ENCODE peak calls at places on chromosome 7, in ten cellular contexts. One of them, this sample, is unnamed.

GRCh38 chr7:7183833-7184463 is 1.6 kb downstream of the C1GALT1 start:
- DNase-seq in GM12865: no peak
- DNase-seq in dorsolateral prefrontal cortex: no peak
- DNase-seq in body of pancreas: no peak
- DNase-seq in AG04449: no peak
- DNase-seq in kidney: no peak
- DNase-seq in mammary epithelial cell: peak; percentile 33
- DNase-seq in fibroblast of mammary gland: no peak
- DNase-seq in GM23248: peak; percentile 57
- DNase-seq in endothelial cell of umbilical vein: peak; percentile 54
- DNase-seq in this sample: no peak

GRCh38 chr7:27204851-27205322 is 5.0 kb upstream of the HOXA13 start:
- DNase-seq in GM23248: peak; percentile 64
- DNase-seq in dorsolateral prefrontal cortex: no peak
- DNase-seq in kidney: no peak
- DNase-seq in endothelial cell of umbilical vein: no peak
- DNase-seq in GM12865: no peak
- DNase-seq in AG04449: no peak
- DNase-seq in body of pancreas: no peak
- DNase-seq in mammary epithelial cell: no peak
- DNase-seq in fibroblast of mammary gland: peak; percentile 25
- DNase-seq in this sample: no peak

GRCh38 chr7:121406866-121407439 is 10.8 kb upstream of the FAM3C start:
- DNase-seq in fibroblast of mammary gland: no peak
- DNase-seq in AG04449: no peak
- DNase-seq in mammary epithelial cell: no peak
- DNase-seq in endothelial cell of umbilical vein: no peak
- DNase-seq in kidney: no peak
- DNase-seq in GM12865: no peak
- DNase-seq in GM23248: no peak
- DNase-seq in body of pancreas: no peak
- DNase-seq in dorsolateral prefrontal cortex: no peak
- DNase-seq in this sample: no peak

GRCh38 chr7:82319674-82320118 is 123.9 kb downstream of the CACNA2D1 start:
- DNase-seq in endothelial cell of umbilical vein: peak; percentile 62
- DNase-seq in GM12865: no peak
- DNase-seq in dorsolateral prefrontal cortex: peak; percentile 88
- DNase-seq in fibroblast of mammary gland: peak; percentile 91
- DNase-seq in GM23248: peak; percentile 87
- DNase-seq in AG04449: no peak
- DNase-seq in kidney: peak; percentile 78
- DNase-seq in mammary epithelial cell: peak; percentile 11
- DNase-seq in body of pancreas: peak; percentile 72
- DNase-seq in this sample: peak; percentile 90

GRCh38 chr7:147411011-147411614 is 1179.5 kb upstream of the C7orf33 start:
- DNase-seq in dorsolateral prefrontal cortex: no peak
- DNase-seq in GM12865: no peak
- DNase-seq in AG04449: no peak
- DNase-seq in kidney: no peak
- DNase-seq in endothelial cell of umbilical vein: no peak
- DNase-seq in body of pancreas: no peak
- DNase-seq in GM23248: no peak
- DNase-seq in fibroblast of mammary gland: no peak
- DNase-seq in mammary epithelial cell: no peak
- DNase-seq in this sample: no peak

GRCh38 chr7:76358053-76358477 is 726 bp downstream of the YWHAG start:
- DNase-seq in AG04449: no peak
- DNase-seq in fibroblast of mammary gland: no peak
- DNase-seq in GM23248: peak; percentile 72
- DNase-seq in kidney: peak; percentile 90
- DNase-seq in mammary epithelial cell: peak; percentile 33
- DNase-seq in GM12865: peak; percentile 57
- DNase-seq in body of pancreas: peak; percentile 68
- DNase-seq in dorsolateral prefrontal cortex: peak; percentile 42
- DNase-seq in endothelial cell of umbilical vein: peak; percentile 65
- DNase-seq in this sample: peak; percentile 80

GRCh38 chr7:133484135-133484534 is 231.3 kb downstream of the EXOC4 start:
- DNase-seq in dorsolateral prefrontal cortex: no peak
- DNase-seq in body of pancreas: no peak
- DNase-seq in AG04449: no peak
- DNase-seq in mammary epithelial cell: peak; percentile 70
- DNase-seq in kidney: no peak
- DNase-seq in endothelial cell of umbilical vein: no peak
- DNase-seq in GM12865: no peak
- DNase-seq in GM23248: no peak
- DNase-seq in fibroblast of mammary gland: no peak
- DNase-seq in this sample: no peak

GRCh38 chr7:28479507-28479947 is 67.2 kb downstream of the CREB5 start:
- DNase-seq in body of pancreas: no peak
- DNase-seq in mammary epithelial cell: no peak
- DNase-seq in GM23248: no peak
- DNase-seq in fibroblast of mammary gland: no peak
- DNase-seq in AG04449: no peak
- DNase-seq in dorsolateral prefrontal cortex: no peak
- DNase-seq in endothelial cell of umbilical vein: no peak
- DNase-seq in kidney: no peak
- DNase-seq in GM12865: peak; percentile 96
- DNase-seq in this sample: no peak

GRCh38 chr7:96067321-96067720 is 254.6 kb downstream of the SLC25A13 start:
- DNase-seq in fibroblast of mammary gland: no peak
- DNase-seq in endothelial cell of umbilical vein: no peak
- DNase-seq in dorsolateral prefrontal cortex: no peak
- DNase-seq in kidney: no peak
- DNase-seq in mammary epithelial cell: peak; percentile 32
- DNase-seq in AG04449: no peak
- DNase-seq in GM12865: no peak
- DNase-seq in body of pancreas: no peak
- DNase-seq in GM23248: no peak
- DNase-seq in this sample: no peak

DNA sequence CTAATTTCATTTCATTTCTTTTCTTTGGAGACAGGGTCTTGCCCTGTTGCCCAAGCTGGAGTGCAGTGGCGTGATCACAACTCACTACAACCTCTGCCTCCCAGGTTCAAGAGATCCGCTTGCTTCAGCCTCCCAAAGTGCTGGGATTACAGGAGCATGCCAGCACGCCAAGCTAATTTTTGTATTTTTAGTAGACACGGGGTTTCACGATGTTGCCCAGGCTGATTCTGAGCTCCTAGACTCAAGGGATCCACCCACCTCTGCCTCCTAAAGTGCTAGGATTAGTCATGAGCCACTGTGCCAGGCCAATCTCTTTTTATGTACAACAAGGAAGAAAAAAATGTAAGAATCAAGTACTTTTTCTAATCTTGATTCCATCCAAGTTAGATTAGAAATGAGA is 10.7 kb upstream of the KMT2E start:
- DNase-seq in endothelial cell of umbilical vein: peak; percentile 66
- DNase-seq in body of pancreas: peak; percentile 54
- DNase-seq in kidney: no peak
- DNase-seq in fibroblast of mammary gland: peak; percentile 89
- DNase-seq in dorsolateral prefrontal cortex: no peak
- DNase-seq in AG04449: no peak
- DNase-seq in GM12865: no peak
- DNase-seq in mammary epithelial cell: peak; percentile 76
- DNase-seq in GM23248: peak; percentile 98
- DNase-seq in this sample: no peak
- H3K4me3 ChIP-seq in endothelial cell of umbilical vein: no peak overlapping the region
- H3K4me3 ChIP-seq in body of pancreas: no peak overlapping the region
- H3K4me3 ChIP-seq in kidney: no peak overlapping the region
- H3K4me3 ChIP-seq in fibroblast of mammary gland: peak overlapping the region; percentile 10
- H3K4me3 ChIP-seq in dorsolateral prefrontal cortex: no peak overlapping the region
- H3K4me3 ChIP-seq in AG04449: peak overlapping the region; percentile 15
- H3K4me3 ChIP-seq in GM12865: no peak overlapping the region
- H3K4me3 ChIP-seq in mammary epithelial cell: peak overlapping the region; percentile 9
- H3K4me3 ChIP-seq in GM23248: peak overlapping the region; percentile 62
- H3K4me3 ChIP-seq in this sample: no peak overlapping the region

GRCh38 chr7:41576176-41576575 is 126.7 kb downstream of the INHBA start:
- DNase-seq in dorsolateral prefrontal cortex: no peak
- DNase-seq in fibroblast of mammary gland: peak; percentile 5
- DNase-seq in endothelial cell of umbilical vein: peak; percentile 80
- DNase-seq in body of pancreas: no peak
- DNase-seq in mammary epithelial cell: no peak
- DNase-seq in GM23248: peak; percentile 31
- DNase-seq in AG04449: no peak
- DNase-seq in kidney: no peak
- DNase-seq in GM12865: no peak
- DNase-seq in this sample: no peak

GRCh38 chr7:41570766-41571165 is 132.1 kb downstream of the INHBA start:
- DNase-seq in GM23248: no peak
- DNase-seq in GM12865: no peak
- DNase-seq in dorsolateral prefrontal cortex: no peak
- DNase-seq in kidney: no peak
- DNase-seq in fibroblast of mammary gland: no peak
- DNase-seq in mammary epithelial cell: no peak
- DNase-seq in body of pancreas: no peak
- DNase-seq in AG04449: no peak
- DNase-seq in endothelial cell of umbilical vein: no peak
- DNase-seq in this sample: no peak

GRCh38 chr7:41574377-41574776 is 128.5 kb downstream of the INHBA start:
- DNase-seq in mammary epithelial cell: peak; percentile 20
- DNase-seq in endothelial cell of umbilical vein: peak; percentile 87
- DNase-seq in kidney: no peak
- DNase-seq in GM12865: no peak
- DNase-seq in AG04449: peak; percentile 51
- DNase-seq in GM23248: peak; percentile 63
- DNase-seq in dorsolateral prefrontal cortex: no peak
- DNase-seq in fibroblast of mammary gland: peak; percentile 17
- DNase-seq in body of pancreas: no peak
- DNase-seq in this sample: no peak

GRCh38 chr7:41573017-41573416 is 129.9 kb downstream of the INHBA start:
- DNase-seq in dorsolateral prefrontal cortex: no peak
- DNase-seq in kidney: no peak
- DNase-seq in body of pancreas: no peak
- DNase-seq in endothelial cell of umbilical vein: peak; percentile 84
- DNase-seq in AG04449: no peak
- DNase-seq in mammary epithelial cell: peak; percentile 76
- DNase-seq in GM23248: peak; percentile 49
- DNase-seq in GM12865: no peak
- DNase-seq in fibroblast of mammary gland: peak; percentile 36
- DNase-seq in this sample: no peak

GRCh38 chr7:41573881-41574280 is 129.0 kb downstream of the INHBA start:
- DNase-seq in GM12865: no peak
- DNase-seq in AG04449: no peak
- DNase-seq in mammary epithelial cell: no peak
- DNase-seq in dorsolateral prefrontal cortex: no peak
- DNase-seq in endothelial cell of umbilical vein: peak; percentile 90
- DNase-seq in kidney: no peak
- DNase-seq in fibroblast of mammary gland: no peak
- DNase-seq in body of pancreas: no peak
- DNase-seq in GM23248: no peak
- DNase-seq in this sample: no peak
- H3K4me3 ChIP-seq in GM12865: no peak overlapping the region
- H3K4me3 ChIP-seq in AG04449: no peak overlapping the region
- H3K4me3 ChIP-seq in mammary epithelial cell: no peak overlapping the region
- H3K4me3 ChIP-seq in dorsolateral prefrontal cortex: no peak overlapping the region
- H3K4me3 ChIP-seq in endothelial cell of umbilical vein: peak overlapping the region; percentile 23
- H3K4me3 ChIP-seq in kidney: no peak overlapping the region
- H3K4me3 ChIP-seq in fibroblast of mammary gland: no peak overlapping the region
- H3K4me3 ChIP-seq in body of pancreas: no peak overlapping the region
- H3K4me3 ChIP-seq in GM23248: no peak overlapping the region
- H3K4me3 ChIP-seq in this sample: no peak overlapping the region

GRCh38 chr7:155919400-155920067 is 107.3 kb upstream of the SHH start:
- DNase-seq in endothelial cell of umbilical vein: no peak
- DNase-seq in AG04449: no peak
- DNase-seq in kidney: no peak
- DNase-seq in mammary epithelial cell: no peak
- DNase-seq in body of pancreas: no peak
- DNase-seq in dorsolateral prefrontal cortex: no peak
- DNase-seq in fibroblast of mammary gland: no peak
- DNase-seq in GM23248: no peak
- DNase-seq in GM12865: no peak
- DNase-seq in this sample: no peak

GRCh38 chr7:155920068-155920461 is 107.8 kb upstream of the SHH start:
- DNase-seq in fibroblast of mammary gland: no peak
- DNase-seq in kidney: peak; percentile 56
- DNase-seq in AG04449: no peak
- DNase-seq in dorsolateral prefrontal cortex: no peak
- DNase-seq in body of pancreas: no peak
- DNase-seq in endothelial cell of umbilical vein: no peak
- DNase-seq in GM23248: no peak
- DNase-seq in mammary epithelial cell: no peak
- DNase-seq in GM12865: no peak
- DNase-seq in this sample: no peak

GRCh38 chr7:155918720-155919399 is 106.6 kb upstream of the SHH start:
- DNase-seq in dorsolateral prefrontal cortex: no peak
- DNase-seq in body of pancreas: peak; percentile 80
- DNase-seq in mammary epithelial cell: peak; percentile 84
- DNase-seq in GM23248: peak; percentile 17
- DNase-seq in endothelial cell of umbilical vein: peak; percentile 48
- DNase-seq in GM12865: no peak
- DNase-seq in kidney: peak; percentile 94
- DNase-seq in AG04449: peak; percentile 19
- DNase-seq in fibroblast of mammary gland: peak; percentile 73
- DNase-seq in this sample: peak; percentile 42

GRCh38 chr7:155916926-155917655 is 104.8 kb upstream of the SHH start:
- DNase-seq in kidney: peak; percentile 36
- DNase-seq in dorsolateral prefrontal cortex: no peak
- DNase-seq in GM23248: no peak
- DNase-seq in GM12865: no peak
- DNase-seq in mammary epithelial cell: no peak
- DNase-seq in endothelial cell of umbilical vein: no peak
- DNase-seq in body of pancreas: no peak
- DNase-seq in AG04449: no peak
- DNase-seq in fibroblast of mammary gland: peak; percentile 1
- DNase-seq in this sample: no peak

DNA sequence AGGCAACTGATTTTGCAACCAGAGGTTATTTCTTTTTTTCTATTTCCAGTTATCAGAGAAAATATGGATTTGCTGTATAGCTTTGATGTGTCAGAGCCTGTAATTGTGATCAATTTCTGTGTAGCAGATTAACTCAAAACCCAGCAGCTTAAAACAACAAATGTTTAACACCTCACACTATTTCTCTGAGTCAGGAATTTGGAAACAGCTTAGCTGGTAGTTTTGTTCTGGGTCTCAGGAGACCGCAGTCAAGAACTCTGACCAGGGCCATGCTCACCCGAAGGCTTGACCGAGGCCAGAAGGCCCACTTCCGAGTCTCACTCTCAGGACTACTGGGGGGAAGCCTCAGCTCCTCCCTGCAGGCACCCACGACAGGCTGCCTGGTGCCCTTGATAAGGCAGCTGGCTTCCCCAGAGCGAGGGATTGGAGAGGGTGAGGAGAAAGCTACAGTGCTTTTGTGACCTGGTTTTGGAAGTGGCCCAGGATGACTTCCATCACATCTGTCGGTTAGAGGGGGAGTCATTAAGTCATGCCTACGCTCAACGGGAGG is 105.6 kb upstream of the SHH start:
- DNase-seq in AG04449: no peak
- DNase-seq in endothelial cell of umbilical vein: no peak
- DNase-seq in mammary epithelial cell: no peak
- DNase-seq in GM23248: no peak
- DNase-seq in GM12865: no peak
- DNase-seq in fibroblast of mammary gland: peak; percentile 22
- DNase-seq in dorsolateral prefrontal cortex: no peak
- DNase-seq in body of pancreas: no peak
- DNase-seq in kidney: peak; percentile 48
- DNase-seq in this sample: no peak
- H3K4me3 ChIP-seq in AG04449: no peak overlapping the region
- H3K4me3 ChIP-seq in endothelial cell of umbilical vein: no peak overlapping the region
- H3K4me3 ChIP-seq in mammary epithelial cell: no peak overlapping the region
- H3K4me3 ChIP-seq in GM23248: no peak overlapping the region
- H3K4me3 ChIP-seq in GM12865: no peak overlapping the region
- H3K4me3 ChIP-seq in fibroblast of mammary gland: no peak overlapping the region
- H3K4me3 ChIP-seq in dorsolateral prefrontal cortex: no peak overlapping the region
- H3K4me3 ChIP-seq in body of pancreas: no peak overlapping the region
- H3K4me3 ChIP-seq in kidney: no peak overlapping the region
- H3K4me3 ChIP-seq in this sample: no peak overlapping the region

GRCh38 chr7:80622531-80622930 is 15.9 kb upstream of the CD36 start:
- DNase-seq in endothelial cell of umbilical vein: peak; percentile 32
- DNase-seq in body of pancreas: no peak
- DNase-seq in GM12865: no peak
- DNase-seq in kidney: no peak
- DNase-seq in mammary epithelial cell: peak; percentile 23
- DNase-seq in fibroblast of mammary gland: peak; percentile 67
- DNase-seq in dorsolateral prefrontal cortex: no peak
- DNase-seq in AG04449: no peak
- DNase-seq in GM23248: peak; percentile 60
- DNase-seq in this sample: no peak
- H3K4me3 ChIP-seq in endothelial cell of umbilical vein: no peak overlapping the region
- H3K4me3 ChIP-seq in body of pancreas: no peak overlapping the region
- H3K4me3 ChIP-seq in GM12865: no peak overlapping the region
- H3K4me3 ChIP-seq in kidney: no peak overlapping the region
- H3K4me3 ChIP-seq in mammary epithelial cell: no peak overlapping the region
- H3K4me3 ChIP-seq in fibroblast of mammary gland: no peak overlapping the region
- H3K4me3 ChIP-seq in dorsolateral prefrontal cortex: no peak overlapping the region
- H3K4me3 ChIP-seq in AG04449: no peak overlapping the region
- H3K4me3 ChIP-seq in GM23248: no peak overlapping the region
- H3K4me3 ChIP-seq in this sample: no peak overlapping the region

This sample was measured in testis.